ENCODE peak calls at places on chromosomes 7 and 10, in four cellular contexts. A is lower lobe of right lung, O is tibial nerve, K is IMR-90. Y is an unnamed sample.

GRCh38 chr10:120824864-120825263 is 26.3 kb upstream of the WDR11 start:
- DNase-seq in A (no peak), O (no peak), K (no peak), Y (no peak)

GRCh38 chr7:41416208-41416595 is 286.7 kb downstream of the INHBA start:
- DNase-seq in A (no peak), O (no peak), K (peak), Y (no peak)

GRCh38 chr7:47088329-47089067 is 493.4 kb downstream of the TNS3 start:
- DNase-seq in A (peak), O (peak), K (peak), Y (no peak)

GRCh38 chr10:119761106-119761505 is 35.3 kb downstream of the INPP5F start:
- DNase-seq in A (no peak), O (no peak), K (peak), Y (no peak)

GRCh38 chr10:110977662-110978061 is 58.3 kb downstream of the SHOC2 start:
- DNase-seq in A (no peak), O (no peak), K (peak), Y (no peak)

GRCh38 chr7:19427944-19428343 is 280.9 kb downstream of the POLR1F start:
- DNase-seq in A (no peak), O (no peak), K (no peak), Y (no peak)

GRCh38 chr10:8063935-8064334 is 9.4 kb downstream of the GATA3 start:
- DNase-seq in A (no peak), O (no peak), K (no peak), Y (no peak)

GRCh38 chr7:152025937-152026890 is 740 bp downstream of the GALNT11 start:
- DNase-seq in A (no peak), O (no peak), K (no peak), Y (no peak)

GRCh38 chr10:79285315-79286185 is 61.7 kb upstream of the PPIF start:
- DNase-seq in A (no peak), O (no peak), K (no peak), Y (no peak)

GRCh38 chr7:39294022-39294421 is 272.2 kb upstream of the YAE1 start:
- DNase-seq in A (no peak), O (no peak), K (no peak), Y (no peak)

GRCh38 chr7:95011156-95011928 is 103.9 kb downstream of the PPP1R9A start:
- DNase-seq in A (no peak), O (no peak), K (peak), Y (no peak)

GRCh38 chr7:103296901-103297836 is at the start of gene PMPCB:
- DNase-seq in A (peak), O (peak), K (peak), Y (peak)

GRCh38 chr10:30534465-30535144 is 94.9 kb downstream of the LYZL2 start:
- DNase-seq in A (peak), O (peak), K (peak), Y (peak)

GRCh38 chr7:20241491-20242261 is 24.5 kb upstream of the MACC1 start:
- DNase-seq in A (no peak), O (no peak), K (peak), Y (no peak)

GRCh38 chr10:114250716-114251115 is 11.7 kb downstream of the VWA2 start:
- DNase-seq in A (no peak), O (no peak), K (no peak), Y (no peak)

GRCh38 chr7:116863168-116863670 is 832 bp downstream of the CAPZA2 start:
- DNase-seq in A (peak), O (no peak), K (peak), Y (peak)

GRCh38 chr7:17033245-17033644 is 151.5 kb upstream of the AGR3 start:
- DNase-seq in A (peak), O (no peak), K (no peak), Y (no peak)

GRCh38 chr7:17402628-17403278 is 104.3 kb downstream of the AHR start:
- DNase-seq in A (no peak), O (no peak), K (no peak), Y (peak)

GRCh38 chr7:123632808-123633207 is 22.9 kb upstream of the LMOD2 start:
- DNase-seq in A (no peak), O (no peak), K (no peak), Y (no peak)

GRCh38 chr10:94292448-94293118 is 70.2 kb downstream of the NOC3L start:
- DNase-seq in A (no peak), O (peak), K (peak), Y (no peak)

GRCh38 chr7:26958834-26959233 is 94.4 kb upstream of the SKAP2 start:
- DNase-seq in A (no peak), O (no peak), K (peak), Y (no peak)

GRCh38 chr7:142328551-142328950 is 70.7 kb upstream of the PRSS58 start:
- DNase-seq in A (no peak), O (no peak), K (no peak), Y (no peak)

GRCh38 chr7:30656611-30657010 is 25.6 kb downstream of the CRHR2 start:
- DNase-seq in A (no peak), O (no peak), K (no peak), Y (no peak)

GRCh38 chr10:119734396-119735332 is 8.8 kb downstream of the INPP5F start:
- DNase-seq in A (no peak), O (no peak), K (peak), Y (no peak)

GRCh38 chr7:108459922-108460551 is 3.8 kb upstream of the NRCAM start:
- DNase-seq in A (no peak), O (no peak), K (no peak), Y (no peak)

GRCh38 chr7:33705333-33705833 is 200.0 kb upstream of the BMPER start:
- DNase-seq in A (no peak), O (no peak), K (no peak), Y (no peak)

GRCh38 chr10:122051609-122052385 is 62.8 kb downstream of the TACC2 start:
- DNase-seq in A (peak), O (peak), K (peak), Y (no peak)

GRCh38 chr10:2201534-2202104 is 464.3 kb upstream of the ADARB2 start:
- DNase-seq in A (no peak), O (no peak), K (no peak), Y (no peak)

GRCh38 chr7:69399038-69399800 is 199.1 kb upstream of the AUTS2 start:
- DNase-seq in A (no peak), O (no peak), K (no peak), Y (no peak)

GRCh38 chr7:36224916-36225858 is 72.1 kb downstream of the EEPD1 start:
- DNase-seq in A (no peak), O (no peak), K (peak), Y (no peak)

GRCh38 chr7:130144632-130145171 is 60.5 kb downstream of the TMEM209 start:
- DNase-seq in A (no peak), O (no peak), K (peak), Y (no peak)

GRCh38 chr10:77408259-77408658 is 229.3 kb downstream of the KCNMA1 start:
- DNase-seq in A (no peak), O (no peak), K (no peak), Y (no peak)

GRCh38 chr10:77413231-77413630 is 224.4 kb downstream of the KCNMA1 start:
- DNase-seq in A (no peak), O (no peak), K (no peak), Y (no peak)

GRCh38 chr10:77409697-77410471 is 227.7 kb downstream of the KCNMA1 start:
- DNase-seq in A (peak), O (no peak), K (no peak), Y (no peak)

GRCh38 chr10:77411805-77412204 is 225.8 kb downstream of the KCNMA1 start:
- DNase-seq in A (no peak), O (no peak), K (no peak), Y (no peak)

GRCh38 chr10:77410523-77410922 is 227.1 kb downstream of the KCNMA1 start:
- DNase-seq in A (no peak), O (no peak), K (no peak), Y (no peak)
- H3K27ac ChIP-seq in A (no peak), O (no peak), K (no peak), Y (no peak)

DNA sequence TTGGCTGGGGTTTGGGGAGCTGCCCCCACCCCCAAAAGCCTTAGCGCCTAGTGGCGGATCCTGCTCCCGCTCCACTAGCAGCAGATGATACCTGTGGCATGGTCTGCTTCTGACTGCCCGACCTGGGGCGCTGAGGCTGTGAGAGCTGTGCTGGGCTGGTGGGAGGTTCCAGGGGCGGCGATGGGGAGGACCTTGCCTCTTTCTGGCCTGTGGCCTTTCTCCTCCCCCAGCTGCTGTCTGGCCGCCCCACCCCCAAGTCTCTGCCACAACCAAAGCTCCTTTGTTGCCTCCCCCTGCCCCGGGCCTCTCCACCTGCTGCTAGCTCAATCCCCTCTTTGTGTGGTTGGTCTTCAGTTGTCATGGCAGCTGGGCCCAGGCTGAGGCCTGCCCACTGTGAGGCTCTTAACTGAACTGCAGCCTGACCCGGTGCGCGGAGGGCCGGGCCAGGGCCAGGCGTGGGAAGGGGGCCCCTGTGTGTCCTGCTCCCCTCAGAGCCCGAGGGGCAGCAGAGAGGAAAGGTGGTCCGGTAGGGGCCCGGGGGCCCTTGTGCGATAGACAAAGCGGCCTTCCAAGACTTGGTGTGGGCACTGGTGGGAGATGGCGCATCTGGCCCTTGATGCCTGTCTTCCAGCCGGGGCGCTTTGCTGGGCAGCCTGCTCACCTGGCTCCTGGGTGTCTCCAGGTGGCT is 4.7 kb downstream of the ZNF775 start:
- DNase-seq in A (no peak), O (peak), K (no peak), Y (peak)
- TF ChIP-seq CTCF in A (no peak), O (no peak), K (no peak), Y (no peak)

DNA sequence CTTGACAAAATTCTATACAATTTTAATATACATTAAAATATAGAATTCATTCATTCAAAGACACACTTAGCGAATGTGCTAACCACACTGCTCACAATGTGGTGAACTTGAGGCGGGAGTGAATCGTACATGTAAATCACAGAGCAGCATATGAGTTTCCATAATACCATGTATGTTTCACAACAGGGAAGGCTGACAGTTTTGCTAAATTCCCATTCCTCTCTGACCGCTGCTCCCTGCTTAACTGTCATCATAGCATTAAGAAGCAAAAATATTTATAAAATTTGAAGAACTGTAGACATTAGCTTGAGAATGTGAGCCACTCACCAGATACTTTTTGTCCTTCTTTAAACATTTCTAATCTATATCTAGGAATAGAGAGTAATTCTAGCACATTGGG is 763.3 kb downstream of the MAGI2 start:
- DNase-seq in A (no peak), O (no peak), K (peak), Y (no peak)
- H3K27ac ChIP-seq in A (no peak), O (no peak), K (no peak), Y (no peak)

DNA sequence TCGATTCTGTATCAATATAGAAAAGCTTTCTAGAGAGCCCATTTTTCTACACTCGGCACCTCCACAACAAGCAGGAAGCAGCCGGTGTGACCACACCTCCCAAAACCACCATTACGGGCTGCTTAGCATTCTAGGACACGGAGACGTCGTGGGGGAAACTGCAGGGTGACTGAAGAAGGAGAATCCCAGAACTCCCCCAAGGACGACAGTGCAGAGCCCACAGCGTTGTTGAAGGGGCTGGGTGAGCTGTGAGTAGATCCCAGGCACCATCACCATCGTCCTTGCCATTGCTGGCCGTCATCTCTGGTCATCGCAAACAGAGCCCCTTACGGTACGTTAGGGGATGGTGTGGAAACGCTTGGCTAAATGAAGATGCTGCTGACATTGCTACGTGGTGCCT is 351.8 kb downstream of the PTPRN2 start:
- DNase-seq in A (no peak), O (no peak), K (no peak), Y (no peak)
- TF ChIP-seq CTCF in A (no peak), O (no peak), K (no peak), Y (no peak)

GRCh38 chr10:63214586-63214985 is 81.5 kb downstream of the NRBF2 start:
- DNase-seq in A (no peak), O (no peak), K (peak), Y (no peak)
- H3K27ac ChIP-seq in A (no peak), O (no peak), K (no peak), Y (no peak)

GRCh38 chr10:15168296-15168780 is at the start of gene NMT2:
- DNase-seq in A (peak), O (peak), K (no peak), Y (no peak)
- TF ChIP-seq CTCF in A (peak), O (peak), K (peak), Y (peak)

GRCh38 chr10:71666607-71667373 is 52.8 kb downstream of the C10orf105 start:
- DNase-seq in A (no peak), O (no peak), K (no peak), Y (no peak)

GRCh38 chr10:71663311-71663710 is 56.3 kb downstream of the C10orf105 start:
- DNase-seq in A (no peak), O (no peak), K (no peak), Y (no peak)

GRCh38 chr10:71664585-71664984 is 55.0 kb downstream of the C10orf105 start:
- DNase-seq in A (no peak), O (no peak), K (no peak), Y (no peak)

GRCh38 chr10:71665456-71665855 is 54.1 kb downstream of the C10orf105 start:
- DNase-seq in A (no peak), O (no peak), K (no peak), Y (no peak)

DNA sequence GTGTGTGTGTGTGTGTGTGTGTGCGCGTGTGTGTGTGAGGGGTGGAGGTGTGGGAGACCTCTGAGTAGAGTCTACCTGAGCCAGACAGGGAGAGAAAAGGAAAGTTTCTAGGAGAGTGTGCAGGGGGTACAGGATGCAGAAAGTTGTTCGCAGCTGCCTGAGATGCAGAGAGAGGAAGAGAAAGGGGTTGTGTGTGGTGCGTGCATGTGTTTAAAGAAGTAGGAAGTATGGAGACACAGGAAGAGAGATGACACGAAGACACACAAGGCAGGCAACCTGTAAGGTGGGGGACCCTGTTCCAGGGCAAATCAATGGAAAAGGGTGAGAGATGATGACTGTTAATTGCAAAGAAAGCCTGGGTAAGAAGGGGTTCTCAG is 52.2 kb downstream of the C10orf105 start:
- DNase-seq in A (no peak), O (no peak), K (no peak), Y (no peak)
- H3K27ac ChIP-seq in A (no peak), O (no peak), K (no peak), Y (no peak)

DNA sequence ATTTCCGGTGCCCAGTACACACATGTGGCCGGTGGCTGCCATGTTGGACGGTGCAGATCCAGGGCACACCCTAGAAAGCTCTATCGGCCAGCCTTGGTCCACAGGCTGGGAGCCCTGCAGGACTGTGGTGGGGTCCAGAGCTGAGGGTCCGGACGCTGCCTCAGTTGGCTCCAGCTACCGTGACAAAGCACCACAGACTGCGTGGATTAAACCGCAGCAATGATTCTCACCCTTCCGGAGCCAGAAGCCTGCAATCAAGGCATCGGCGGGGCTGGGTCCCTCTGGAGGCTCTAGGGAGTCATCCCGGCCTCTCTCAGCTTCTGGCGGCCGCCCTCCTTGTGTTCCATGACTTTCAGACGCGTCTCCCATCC is 50.1 kb downstream of the PDGFA start:
- DNase-seq in A (no peak), O (no peak), K (no peak), Y (peak)
- TF ChIP-seq CTCF in A (no peak), O (no peak), K (no peak), Y (no peak)

GRCh38 chr10:60139290-60139689 is 232.9 kb upstream of the CCDC6 start:
- DNase-seq in A (no peak), O (no peak), K (no peak), Y (no peak)

GRCh38 chr10:60140681-60141632 is 234.6 kb upstream of the CCDC6 start:
- DNase-seq in A (no peak), O (no peak), K (peak), Y (no peak)

GRCh38 chr10:60138842-60139241 is 232.5 kb upstream of the CCDC6 start:
- DNase-seq in A (no peak), O (no peak), K (no peak), Y (no peak)

GRCh38 chr10:60138026-60138425 is 231.7 kb upstream of the CCDC6 start:
- DNase-seq in A (no peak), O (no peak), K (no peak), Y (no peak)

DNA sequence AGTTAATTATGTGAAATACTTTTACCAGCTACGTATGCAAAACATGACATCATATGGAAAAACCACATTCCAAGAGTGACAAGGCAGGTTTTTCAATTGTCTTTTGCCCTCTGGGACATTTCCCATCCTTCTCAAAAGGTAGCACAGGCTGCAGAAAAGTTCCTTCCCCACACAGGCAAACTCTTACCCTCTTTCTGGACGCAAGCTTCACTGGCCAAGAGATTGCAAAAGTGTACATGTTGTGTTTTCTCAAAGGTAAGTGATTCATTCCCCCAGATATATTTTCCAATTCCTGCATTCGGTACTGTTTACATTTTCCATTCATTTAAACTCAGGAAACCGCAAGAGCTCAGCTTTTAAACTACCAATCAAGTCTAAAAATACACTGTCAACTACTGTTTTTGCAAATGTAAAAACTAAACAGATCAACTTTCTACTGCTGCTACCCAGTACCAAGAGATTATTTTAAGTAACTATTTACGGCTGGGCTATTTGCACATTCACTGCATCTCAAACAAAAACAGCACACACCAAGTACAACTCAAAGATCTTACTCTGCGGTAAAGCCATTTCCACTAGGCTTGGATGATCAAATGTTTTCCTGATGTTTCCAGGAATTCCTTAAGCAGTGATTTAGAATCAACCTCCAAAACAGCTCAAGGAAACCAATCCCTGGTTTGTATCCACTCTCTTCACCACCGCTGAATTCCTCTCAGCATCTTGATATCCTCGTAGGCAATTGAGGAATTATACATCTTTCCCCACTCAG is 233.6 kb upstream of the CCDC6 start:
- DNase-seq in A (no peak), O (no peak), K (peak), Y (no peak)
- H3K27ac ChIP-seq in A (no peak), O (peak), K (no peak), Y (no peak)